ENCODE peak calls at places on chromosomes 11 and 22, in four cellular contexts. One of them, this sample, is unnamed.

GRCh38 chr11:105177658-105178057 is 38.1 kb upstream of the CARD18 start:
- DNase-seq in cardiac septum: no peak
- DNase-seq in Right ventricle myocardium superior: no peak
- DNase-seq in prostate gland: no peak
- DNase-seq in this sample: no peak

GRCh38 chr11:65410936-65411680 is 11.5 kb upstream of the NEAT1 start:
- DNase-seq in cardiac septum: peak
- DNase-seq in Right ventricle myocardium superior: peak
- DNase-seq in prostate gland: no peak
- DNase-seq in this sample: no peak

GRCh38 chr11:2521681-2522630 is 77.1 kb downstream of the KCNQ1 start:
- DNase-seq in cardiac septum: peak
- DNase-seq in Right ventricle myocardium superior: peak
- DNase-seq in prostate gland: no peak
- DNase-seq in this sample: no peak

GRCh38 chr11:124123587-124123986 is 8.3 kb downstream of the VWA5A start:
- DNase-seq in cardiac septum: no peak
- DNase-seq in Right ventricle myocardium superior: no peak
- DNase-seq in prostate gland: no peak
- DNase-seq in this sample: no peak

GRCh38 chr22:37356922-37357321 is 70.4 kb downstream of the ELFN2 start:
- DNase-seq in cardiac septum: no peak
- DNase-seq in Right ventricle myocardium superior: no peak
- DNase-seq in prostate gland: no peak
- DNase-seq in this sample: no peak

GRCh38 chr22:45306139-45306538 is 3.6 kb upstream of the FAM118A start:
- DNase-seq in cardiac septum: no peak
- DNase-seq in Right ventricle myocardium superior: no peak
- DNase-seq in prostate gland: no peak
- DNase-seq in this sample: no peak

GRCh38 chr11:46363455-46363920 is 16.2 kb downstream of the DGKZ start:
- DNase-seq in cardiac septum: no peak
- DNase-seq in Right ventricle myocardium superior: peak
- DNase-seq in prostate gland: no peak
- DNase-seq in this sample: no peak

GRCh38 chr11:44017443-44018126 is 30.2 kb upstream of the ACCSL start:
- DNase-seq in cardiac septum: no peak
- DNase-seq in Right ventricle myocardium superior: no peak
- DNase-seq in prostate gland: no peak
- DNase-seq in this sample: peak

GRCh38 chr22:36858156-36858555 is 2.6 kb upstream of the NCF4 start:
- DNase-seq in cardiac septum: peak
- DNase-seq in Right ventricle myocardium superior: no peak
- DNase-seq in prostate gland: no peak
- DNase-seq in this sample: no peak

GRCh38 chr11:44130751-44131150 is 35.3 kb downstream of the EXT2 start:
- DNase-seq in cardiac septum: no peak
- DNase-seq in Right ventricle myocardium superior: no peak
- DNase-seq in prostate gland: no peak
- DNase-seq in this sample: no peak

GRCh38 chr22:38572065-38572464 is 2.1 kb upstream of the DMC1 start:
- DNase-seq in cardiac septum: no peak
- DNase-seq in Right ventricle myocardium superior: no peak
- DNase-seq in prostate gland: peak
- DNase-seq in this sample: no peak

GRCh38 chr11:7511405-7511804 is 2.4 kb upstream of the PPFIBP2 start:
- DNase-seq in cardiac septum: no peak
- DNase-seq in Right ventricle myocardium superior: peak
- DNase-seq in prostate gland: peak
- DNase-seq in this sample: peak

GRCh38 chr22:29307658-29308147 is 1.3 kb downstream of the GAS2L1 start:
- DNase-seq in cardiac septum: no peak
- DNase-seq in Right ventricle myocardium superior: no peak
- DNase-seq in prostate gland: no peak
- DNase-seq in this sample: no peak

GRCh38 chr22:26590525-26590858 is 560 bp upstream of the TPST2 start:
- DNase-seq in cardiac septum: no peak
- DNase-seq in Right ventricle myocardium superior: no peak
- DNase-seq in prostate gland: no peak
- DNase-seq in this sample: no peak